ENCODE peak calls at places on chromosomes 3 and 15, in ten cellular contexts. S, H, U, V, G, W, X, T, Z and P are unnamed samples.

GRCh38 chr3:61734980-61735731 is 173.8 kb downstream of the PTPRG start:
- DNase-seq in S (no peak), H (no peak), U (no peak), V (no peak), G (no peak), W (no peak), X (no peak), T (no peak), Z (no peak), P (no peak)

GRCh38 chr3:71503525-71504249 is 79.8 kb downstream of the FOXP1 start:
- DNase-seq in S (peak), H (no peak), U (no peak), V (no peak), G (no peak), W (no peak), X (no peak), T (no peak), Z (no peak), P (no peak)

GRCh38 chr15:86089422-86089821 is 9.8 kb downstream of the AGBL1 start:
- DNase-seq in S (no peak), H (no peak), U (no peak), V (no peak), G (no peak), W (no peak), X (peak), T (no peak), Z (no peak), P (no peak)

GRCh38 chr3:48885753-48886152 is 12.9 kb downstream of the SLC25A20 start:
- DNase-seq in S (no peak), H (no peak), U (no peak), V (no peak), G (no peak), W (no peak), X (no peak), T (no peak), Z (no peak), P (no peak)

GRCh38 chr3:43104786-43105185 is 1.1 kb downstream of the POMGNT2 start:
- DNase-seq in S (no peak), H (peak), U (no peak), V (no peak), G (no peak), W (no peak), X (no peak), T (no peak), Z (no peak), P (no peak)

GRCh38 chr3:34011171-34012101 is 213.0 kb downstream of the PDCD6IP start:
- DNase-seq in S (no peak), H (no peak), U (no peak), V (no peak), G (no peak), W (no peak), X (peak), T (no peak), Z (no peak), P (no peak)

GRCh38 chr3:17850448-17850847 is 108.0 kb upstream of the TBC1D5 start:
- DNase-seq in S (no peak), H (no peak), U (no peak), V (no peak), G (no peak), W (no peak), X (no peak), T (no peak), Z (no peak), P (no peak)

GRCh38 chr3:17258823-17259436 is 374.2 kb downstream of the PLCL2 start:
- DNase-seq in S (peak), H (no peak), U (no peak), V (no peak), G (peak), W (peak), X (peak), T (peak), Z (no peak), P (no peak)

GRCh38 chr15:36429707-36430106 is 149.7 kb upstream of the CDIN1 start:
- DNase-seq in S (no peak), H (no peak), U (no peak), V (no peak), G (no peak), W (no peak), X (no peak), T (no peak), Z (no peak), P (no peak)

GRCh38 chr3:37726445-37727000 is 135.2 kb upstream of the CTDSPL start:
- DNase-seq in S (no peak), H (no peak), U (no peak), V (no peak), G (no peak), W (no peak), X (no peak), T (no peak), Z (no peak), P (no peak)

GRCh38 chr3:149553781-149554451 is 79.4 kb downstream of the TM4SF4 start:
- DNase-seq in S (no peak), H (peak), U (no peak), V (no peak), G (no peak), W (no peak), X (no peak), T (no peak), Z (no peak), P (no peak)

GRCh38 chr15:95663156-95663831 is 667.2 kb upstream of the NR2F2 start:
- DNase-seq in S (no peak), H (no peak), U (no peak), V (no peak), G (no peak), W (no peak), X (no peak), T (no peak), Z (no peak), P (no peak)

GRCh38 chr3:14843321-14843720 is 24.6 kb downstream of the FGD5 start:
- DNase-seq in S (no peak), H (no peak), U (no peak), V (no peak), G (no peak), W (no peak), X (no peak), T (no peak), Z (no peak), P (no peak)

GRCh38 chr3:129040579-129041300 is 19.8 kb upstream of the GP9 start:
- DNase-seq in S (no peak), H (no peak), U (no peak), V (no peak), G (no peak), W (no peak), X (no peak), T (no peak), Z (no peak), P (no peak)

GRCh38 chr3:144275005-144275404 is 303.4 kb downstream of the DIPK2A start:
- DNase-seq in S (no peak), H (no peak), U (no peak), V (no peak), G (no peak), W (no peak), X (no peak), T (no peak), Z (no peak), P (no peak)

GRCh38 chr3:13066236-13066635 is 7.0 kb downstream of the IQSEC1 start:
- DNase-seq in S (no peak), H (no peak), U (no peak), V (no peak), G (no peak), W (no peak), X (no peak), T (no peak), Z (no peak), P (no peak)

GRCh38 chr3:141992512-141992911 is 116.1 kb downstream of the ATP1B3 start:
- DNase-seq in S (no peak), H (no peak), U (no peak), V (no peak), G (no peak), W (peak), X (no peak), T (no peak), Z (no peak), P (no peak)

GRCh38 chr15:85125056-85125661 is 143.5 kb downstream of the PDE8A start:
- DNase-seq in S (peak), H (no peak), U (no peak), V (no peak), G (no peak), W (no peak), X (peak), T (no peak), Z (no peak), P (no peak)

GRCh38 chr3:58535531-58536500 is 1.2 kb downstream of the ACOX2 start:
- DNase-seq in S (no peak), H (no peak), U (no peak), V (no peak), G (peak), W (no peak), X (no peak), T (peak), Z (no peak), P (no peak)

GRCh38 chr3:188683032-188683491 is 488.7 kb upstream of the TPRG1 start:
- DNase-seq in S (no peak), H (no peak), U (no peak), V (no peak), G (no peak), W (no peak), X (no peak), T (no peak), Z (no peak), P (no peak)

GRCh38 chr3:15405448-15406050 is 21.8 kb downstream of the METTL6 start:
- DNase-seq in S (peak), H (peak), U (no peak), V (no peak), G (peak), W (no peak), X (peak), T (no peak), Z (no peak), P (peak)

GRCh38 chr15:78072080-78072892 is 5.2 kb downstream of the TBC1D2B start:
- DNase-seq in S (no peak), H (peak), U (no peak), V (no peak), G (no peak), W (no peak), X (no peak), T (no peak), Z (no peak), P (no peak)

GRCh38 chr3:36597422-36597821 is 166.9 kb downstream of the DCLK3 start:
- DNase-seq in S (no peak), H (no peak), U (no peak), V (no peak), G (no peak), W (no peak), X (no peak), T (no peak), Z (no peak), P (no peak)